ENCODE peak calls at places on chromosomes 16 and 17, in four cellular contexts. V is H54, H is A549, F is adrenal gland. D is an unnamed sample.
A peak's percentile ranks its signal among the peaks of the same experiment; 100 is the strongest.

GRCh38 chr16:71358464-71359031 is at the start of gene CALB2:
- DNase-seq in V (peak; percentile 72), H (peak; percentile 46), F (peak; percentile 84), D (peak; percentile 40)

GRCh38 chr17:1928976-1929375 is 96.2 kb downstream of the RTN4RL1 start:
- DNase-seq in V (no peak), H (no peak), F (no peak), D (no peak)

GRCh38 chr17:66786101-66786500 is 48.8 kb upstream of the CACNG5 start:
- DNase-seq in V (no peak), H (no peak), F (no peak), D (no peak)

GRCh38 chr16:84042879-84043485 is 387 bp upstream of the SLC38A8 start:
- DNase-seq in V (no peak), H (no peak), F (no peak), D (no peak)

GRCh38 chr17:2694381-2695242 is 17.0 kb downstream of the CLUH start:
- DNase-seq in V (no peak), H (no peak), F (peak; percentile 0), D (no peak)

GRCh38 chr17:62703269-62703775 is 75.9 kb downstream of the MRC2 start:
- DNase-seq in V (peak; percentile 93), H (peak; percentile 70), F (peak; percentile 30), D (no peak)

GRCh38 chr17:77899494-77899893 is 59.0 kb upstream of the TNRC6C start:
- DNase-seq in V (no peak), H (no peak), F (no peak), D (no peak)

GRCh38 chr16:56984639-56985038 is 4.7 kb upstream of the NLRC5 start:
- DNase-seq in V (no peak), H (no peak), F (no peak), D (no peak)

GRCh38 chr16:19718624-19718965 is 524 bp downstream of the IQCK start:
- DNase-seq in V (no peak), H (no peak), F (no peak), D (no peak)

GRCh38 chr17:2982854-2983636 is 80.4 kb downstream of the OR1D5 start:
- DNase-seq in V (peak; percentile 84), H (peak; percentile 77), F (peak; percentile 91), D (no peak)

GRCh38 chr17:27242951-27243350 is 51.0 kb upstream of the WSB1 start:
- DNase-seq in V (no peak), H (no peak), F (no peak), D (no peak)

GRCh38 chr17:27245230-27245696 is 48.7 kb upstream of the WSB1 start:
- DNase-seq in V (peak; percentile 74), H (peak; percentile 90), F (peak; percentile 81), D (peak; percentile 56)

GRCh38 chr17:27246537-27246936 is 47.4 kb upstream of the WSB1 start:
- DNase-seq in V (no peak), H (no peak), F (no peak), D (no peak)

GRCh38 chr17:27244019-27244418 is 49.9 kb upstream of the WSB1 start:
- DNase-seq in V (no peak), H (no peak), F (no peak), D (no peak)

GRCh38 chr17:27244481-27245223 is 49.3 kb upstream of the WSB1 start:
- DNase-seq in V (peak; percentile 34), H (peak; percentile 58), F (peak; percentile 85), D (peak; percentile 78)
- TF ChIP-seq POLR2A in V (no peak), H (no peak), F (peak; percentile 18), D (no peak)

DNA sequence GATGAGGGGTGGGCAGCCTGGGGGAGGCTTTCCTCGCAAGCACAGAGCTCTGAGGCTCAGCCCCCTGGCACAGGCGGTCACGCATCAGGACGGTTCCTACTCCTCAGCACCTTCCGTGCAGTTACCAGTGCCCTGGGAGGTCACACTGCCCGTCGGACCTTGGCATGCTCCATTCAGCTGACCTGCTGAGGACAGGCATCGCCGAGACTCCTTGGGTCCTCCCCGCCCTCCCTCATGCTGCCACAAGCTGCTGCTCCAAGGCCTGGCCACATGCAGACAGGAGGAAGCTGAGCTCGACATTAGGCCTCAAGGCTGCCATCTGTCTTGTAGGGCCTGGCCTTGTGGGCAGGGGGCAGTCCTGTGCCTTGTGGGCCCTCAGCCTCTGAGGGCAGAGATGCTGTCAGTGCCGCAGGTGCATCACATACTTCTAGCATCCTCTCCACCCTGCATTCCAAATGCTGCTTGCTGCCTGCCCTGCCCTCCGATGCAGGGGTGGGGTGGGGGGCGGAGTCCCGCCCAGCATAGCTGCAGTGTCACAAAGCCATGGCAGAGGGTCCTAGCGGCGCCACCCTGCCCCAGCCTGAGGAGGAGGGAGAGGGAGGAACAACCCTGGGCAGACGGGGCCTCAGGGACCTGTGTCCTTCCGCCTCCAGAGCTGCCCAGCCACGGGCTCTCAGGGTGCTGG is 9.3 kb downstream of the C16orf90 start:
- DNase-seq in V (no peak), H (peak; percentile 36), F (no peak), D (no peak)
- TF ChIP-seq POLR2A in V (no peak), H (no peak), F (no peak), D (no peak)

DNA sequence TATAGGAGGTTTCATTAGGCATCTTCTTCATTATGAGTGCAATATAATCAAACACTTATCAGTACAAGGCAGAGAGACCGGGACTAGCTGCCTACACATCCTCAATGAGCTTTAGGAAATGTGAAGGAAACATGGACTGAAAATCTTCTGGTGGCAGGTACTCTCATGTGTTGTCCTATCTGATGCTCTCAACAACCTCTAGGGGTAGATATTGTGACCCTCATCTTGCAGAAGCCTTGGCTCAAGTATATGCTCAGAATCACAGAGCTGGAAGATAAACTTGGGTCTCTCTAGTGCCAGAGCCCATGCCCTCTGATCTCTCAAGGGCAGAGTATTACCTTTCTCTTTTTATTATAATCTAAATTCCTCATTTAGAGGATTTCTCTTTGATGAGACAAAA is 181.6 kb upstream of the C17orf78 start:
- DNase-seq in V (no peak), H (peak; percentile 24), F (no peak), D (no peak)
- TF ChIP-seq POLR2A in V (no peak), H (no peak), F (no peak), D (no peak)

GRCh38 chr17:42101513-42102292 is 3.4 kb upstream of the ZNF385C start:
- DNase-seq in V (peak; percentile 93), H (peak; percentile 76), F (peak; percentile 90), D (peak; percentile 48)
- TF ChIP-seq POLR2A in V (no peak), H (no peak), F (no peak), D (no peak)

GRCh38 chr17:41251261-41251660 is 1.8 kb downstream of the KRTAP9-4 start:
- DNase-seq in V (no peak), H (no peak), F (no peak), D (no peak)
- TF ChIP-seq POLR2A in V (no peak), H (no peak), F (no peak), D (no peak)

GRCh38 chr17:16516594-16517018 is 24.6 kb upstream of the LRRC75A start:
- DNase-seq in V (peak; percentile 73), H (peak; percentile 47), F (peak; percentile 57), D (no peak)

GRCh38 chr17:16517477-16517876 is 25.5 kb upstream of the LRRC75A start:
- DNase-seq in V (no peak), H (no peak), F (no peak), D (no peak)

GRCh38 chr17:16519021-16519420 is 27.0 kb upstream of the LRRC75A start:
- DNase-seq in V (no peak), H (no peak), F (no peak), D (no peak)

GRCh38 chr17:16515933-16516332 is 23.9 kb upstream of the LRRC75A start:
- DNase-seq in V (no peak), H (no peak), F (no peak), D (no peak)

DNA sequence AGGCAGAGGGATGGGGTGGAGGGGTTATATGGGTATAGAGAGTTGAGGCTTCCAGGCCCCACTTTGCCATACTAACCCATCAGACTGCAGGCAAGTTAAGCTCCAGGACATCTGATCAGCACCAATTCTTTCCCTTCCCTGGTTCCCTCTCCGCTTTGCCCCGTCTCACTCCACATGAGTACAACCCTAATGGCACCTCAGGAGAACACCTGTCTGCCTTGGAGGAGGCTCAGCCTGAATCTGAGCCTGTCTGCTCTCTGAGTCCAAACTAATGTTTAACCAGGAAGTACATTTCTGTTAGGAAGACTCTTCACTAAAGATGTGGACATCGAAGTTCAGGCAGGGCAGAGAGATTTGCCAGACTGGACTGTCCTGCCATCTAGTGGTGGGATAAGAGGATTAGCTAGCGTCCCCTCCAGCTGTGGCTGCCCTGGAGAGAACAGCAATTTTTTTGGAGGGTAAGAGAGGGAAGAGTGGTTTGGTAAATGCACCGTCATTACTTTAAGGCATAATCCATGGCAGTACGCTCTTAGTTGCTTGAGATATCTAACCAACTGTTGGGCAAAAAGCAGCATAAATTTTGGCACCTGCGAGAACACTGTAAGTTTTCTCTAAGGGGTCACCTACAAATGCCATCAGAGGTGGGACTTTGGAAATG is 29.2 kb upstream of the LRRC75A start:
- DNase-seq in V (peak; percentile 77), H (peak; percentile 95), F (peak; percentile 85), D (peak; percentile 79)
- TF ChIP-seq POLR2A in V (no peak), H (no peak), F (no peak), D (no peak)

DNA sequence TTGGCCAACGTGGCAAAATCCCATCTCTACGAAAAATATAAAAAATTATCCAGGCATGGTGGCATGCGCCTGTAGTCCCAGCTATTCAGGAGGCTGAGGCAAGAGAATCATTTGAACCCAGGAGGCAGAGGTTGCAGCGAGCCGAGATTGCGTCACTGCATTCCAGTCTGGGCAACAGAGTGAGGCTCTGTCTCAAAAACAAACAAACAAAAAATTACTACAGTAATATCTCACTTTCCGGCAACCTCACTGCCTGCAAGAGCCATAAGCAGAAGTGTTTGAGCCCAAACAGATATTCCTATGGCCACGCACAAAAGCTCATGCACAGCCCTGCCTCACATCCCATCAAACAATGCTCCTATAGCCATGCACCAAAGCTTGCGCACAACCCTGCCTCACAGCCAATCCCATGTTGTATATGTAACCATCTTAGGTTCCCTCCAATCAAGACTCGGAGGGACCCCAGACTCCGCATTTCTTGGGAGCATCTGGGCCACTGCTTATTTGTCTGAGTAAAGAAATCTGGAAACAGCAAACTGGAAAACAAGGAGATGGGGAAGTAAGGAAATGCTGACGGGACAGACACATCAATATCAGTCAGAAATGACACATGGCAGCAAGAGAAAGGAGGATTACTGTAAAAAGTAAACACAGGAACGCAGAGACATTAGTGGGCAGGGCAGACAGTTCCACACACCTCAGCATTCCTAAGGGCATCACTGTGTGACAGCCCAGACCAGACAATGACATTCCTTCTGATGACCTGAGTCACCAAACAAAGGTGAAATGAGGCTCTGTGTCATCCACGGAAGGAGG is 37.1 kb downstream of the TK2 start:
- DNase-seq in V (no peak), H (peak; percentile 86), F (peak; percentile 57), D (no peak)
- TF ChIP-seq POLR2A in V (no peak), H (no peak), F (no peak), D (no peak)